ENCODE peak calls at places on chromosomes 2 and 18, in seven cellular contexts. One of them, this sample, is unnamed. For H3K9me3 and H3K79me2, the result is how much of the 10 kb centered on the place peaks cover.

GRCh38 chr2:67289921-67290371 is 107.2 kb upstream of the ETAA1 start:
- DNase-seq in OCI-LY7: no peak
- DNase-seq in astrocyte: peak
- DNase-seq in HepG2: no peak
- DNase-seq in HCT116: no peak
- DNase-seq in DND-41: no peak
- DNase-seq in fibroblast of lung: peak
- DNase-seq in this sample: no peak

GRCh38 chr2:36780231-36780808 is 83.8 kb downstream of the VIT start:
- DNase-seq in DND-41: no peak
- DNase-seq in astrocyte: peak
- DNase-seq in fibroblast of lung: peak
- DNase-seq in OCI-LY7: peak
- DNase-seq in HepG2: peak
- DNase-seq in HCT116: peak
- DNase-seq in this sample: peak

GRCh38 chr18:7177131-7177744 is 53.7 kb upstream of the LRRC30 start:
- DNase-seq in astrocyte: peak
- DNase-seq in HCT116: no peak
- DNase-seq in HepG2: peak
- DNase-seq in fibroblast of lung: peak
- DNase-seq in OCI-LY7: peak
- DNase-seq in DND-41: no peak
- DNase-seq in this sample: peak

GRCh38 chr2:240914645-240915525 is 8.7 kb downstream of the CROCC2 start:
- DNase-seq in astrocyte: no peak
- DNase-seq in HCT116: no peak
- DNase-seq in OCI-LY7: no peak
- DNase-seq in HepG2: no peak
- DNase-seq in DND-41: no peak
- DNase-seq in fibroblast of lung: no peak
- DNase-seq in this sample: no peak

GRCh38 chr2:776038-776437 is 98.8 kb upstream of the TMEM18 start:
- DNase-seq in DND-41: no peak
- DNase-seq in HepG2: no peak
- DNase-seq in fibroblast of lung: no peak
- DNase-seq in OCI-LY7: no peak
- DNase-seq in HCT116: no peak
- DNase-seq in astrocyte: no peak
- DNase-seq in this sample: no peak

GRCh38 chr2:212428685-212429480 is 109.7 kb downstream of the ERBB4 start:
- DNase-seq in DND-41: no peak
- DNase-seq in HCT116: no peak
- DNase-seq in HepG2: no peak
- DNase-seq in OCI-LY7: no peak
- DNase-seq in astrocyte: no peak
- DNase-seq in fibroblast of lung: no peak
- DNase-seq in this sample: no peak

GRCh38 chr2:54048117-54048785 is 67.2 kb upstream of the ACYP2 start:
- DNase-seq in astrocyte: no peak
- DNase-seq in HCT116: no peak
- DNase-seq in OCI-LY7: no peak
- DNase-seq in fibroblast of lung: no peak
- DNase-seq in HepG2: peak
- DNase-seq in DND-41: no peak
- DNase-seq in this sample: no peak

GRCh38 chr2:240244543-240244942 is 104.1 kb upstream of the OTOS start:
- DNase-seq in astrocyte: no peak
- DNase-seq in fibroblast of lung: no peak
- DNase-seq in HCT116: no peak
- DNase-seq in HepG2: no peak
- DNase-seq in OCI-LY7: no peak
- DNase-seq in DND-41: no peak
- DNase-seq in this sample: no peak

GRCh38 chr18:75681538-75682115 is 254.1 kb upstream of the SMIM21 start:
- DNase-seq in astrocyte: no peak
- DNase-seq in OCI-LY7: no peak
- DNase-seq in fibroblast of lung: no peak
- DNase-seq in HepG2: no peak
- DNase-seq in HCT116: no peak
- DNase-seq in DND-41: no peak
- DNase-seq in this sample: no peak

GRCh38 chr2:145284551-145284950 is 764.6 kb upstream of the ZEB2 start:
- DNase-seq in astrocyte: no peak
- DNase-seq in HepG2: no peak
- DNase-seq in HCT116: no peak
- DNase-seq in fibroblast of lung: no peak
- DNase-seq in OCI-LY7: no peak
- DNase-seq in DND-41: no peak
- DNase-seq in this sample: no peak

GRCh38 chr2:143473206-143473605 is 344.0 kb downstream of the ARHGAP15 start:
- DNase-seq in DND-41: no peak
- DNase-seq in fibroblast of lung: peak
- DNase-seq in HepG2: no peak
- DNase-seq in OCI-LY7: no peak
- DNase-seq in astrocyte: peak
- DNase-seq in HCT116: no peak
- DNase-seq in this sample: no peak

GRCh38 chr2:174821628-174822027 is 57.4 kb upstream of the CHRNA1 start:
- DNase-seq in OCI-LY7: no peak
- DNase-seq in fibroblast of lung: no peak
- DNase-seq in astrocyte: no peak
- DNase-seq in DND-41: no peak
- DNase-seq in HCT116: no peak
- DNase-seq in HepG2: no peak
- DNase-seq in this sample: no peak

GRCh38 chr2:23562143-23562542 is 177.2 kb downstream of the KLHL29 start:
- DNase-seq in HepG2: no peak
- DNase-seq in DND-41: no peak
- DNase-seq in fibroblast of lung: no peak
- DNase-seq in OCI-LY7: no peak
- DNase-seq in astrocyte: no peak
- DNase-seq in HCT116: no peak
- DNase-seq in this sample: no peak

GRCh38 chr2:6770006-6770405 is 95.7 kb downstream of the CMPK2 start:
- DNase-seq in HCT116: no peak
- DNase-seq in fibroblast of lung: no peak
- DNase-seq in HepG2: no peak
- DNase-seq in DND-41: no peak
- DNase-seq in astrocyte: no peak
- DNase-seq in OCI-LY7: no peak
- DNase-seq in this sample: no peak

GRCh38 chr2:59761966-59762365 is 791.5 kb downstream of the BCL11A start:
- DNase-seq in HCT116: no peak
- DNase-seq in DND-41: no peak
- DNase-seq in OCI-LY7: no peak
- DNase-seq in astrocyte: no peak
- DNase-seq in HepG2: peak
- DNase-seq in fibroblast of lung: no peak
- DNase-seq in this sample: no peak

GRCh38 chr2:79630060-79630459 is 117.2 kb downstream of the CTNNA2 start:
- DNase-seq in astrocyte: peak
- DNase-seq in DND-41: no peak
- DNase-seq in HepG2: no peak
- DNase-seq in fibroblast of lung: no peak
- DNase-seq in OCI-LY7: no peak
- DNase-seq in HCT116: no peak
- DNase-seq in this sample: no peak

GRCh38 chr2:31327505-31327904 is 87.0 kb downstream of the XDH start:
- DNase-seq in OCI-LY7: no peak
- DNase-seq in DND-41: no peak
- DNase-seq in fibroblast of lung: no peak
- DNase-seq in HCT116: no peak
- DNase-seq in HepG2: no peak
- DNase-seq in astrocyte: no peak
- DNase-seq in this sample: no peak

GRCh38 chr2:230717595-230717994 is 5.0 kb downstream of the CAB39 start:
- DNase-seq in HCT116: no peak
- DNase-seq in fibroblast of lung: no peak
- DNase-seq in DND-41: no peak
- DNase-seq in astrocyte: peak
- DNase-seq in HepG2: no peak
- DNase-seq in OCI-LY7: peak
- DNase-seq in this sample: no peak

GRCh38 chr2:76154981-76155380 is 444.3 kb upstream of the GCFC2 start:
- DNase-seq in fibroblast of lung: no peak
- DNase-seq in DND-41: no peak
- DNase-seq in astrocyte: no peak
- DNase-seq in HCT116: no peak
- DNase-seq in HepG2: no peak
- DNase-seq in OCI-LY7: no peak
- DNase-seq in this sample: no peak

GRCh38 chr2:98422449-98422848 is 22.2 kb upstream of the INPP4A start:
- DNase-seq in HepG2: no peak
- DNase-seq in DND-41: no peak
- DNase-seq in OCI-LY7: no peak
- DNase-seq in HCT116: no peak
- DNase-seq in fibroblast of lung: no peak
- DNase-seq in astrocyte: no peak
- DNase-seq in this sample: no peak

GRCh38 chr2:200306969-200307811 is 697 bp downstream of the SPATS2L start:
- DNase-seq in HepG2: no peak
- DNase-seq in OCI-LY7: peak
- DNase-seq in fibroblast of lung: peak
- DNase-seq in HCT116: no peak
- DNase-seq in astrocyte: no peak
- DNase-seq in DND-41: no peak
- DNase-seq in this sample: peak

GRCh38 chr2:96260404-96261260 is 5.2 kb downstream of the TMEM127 start:
- DNase-seq in OCI-LY7: peak
- DNase-seq in astrocyte: peak
- DNase-seq in HCT116: peak
- DNase-seq in HepG2: peak
- DNase-seq in fibroblast of lung: peak
- DNase-seq in DND-41: peak
- DNase-seq in this sample: peak

GRCh38 chr2:120868366-120868765 is 132.7 kb downstream of the GLI2 start:
- DNase-seq in HepG2: no peak
- DNase-seq in OCI-LY7: no peak
- DNase-seq in DND-41: no peak
- DNase-seq in HCT116: no peak
- DNase-seq in fibroblast of lung: no peak
- DNase-seq in astrocyte: no peak
- DNase-seq in this sample: no peak

GRCh38 chr2:159720676-159721075 is 8.4 kb downstream of the MARCHF7 start:
- DNase-seq in astrocyte: no peak
- DNase-seq in HepG2: no peak
- DNase-seq in DND-41: no peak
- DNase-seq in HCT116: no peak
- DNase-seq in fibroblast of lung: no peak
- DNase-seq in OCI-LY7: no peak
- DNase-seq in this sample: no peak
- H3K9me3 ChIP-seq in astrocyte: under half
- H3K9me3 ChIP-seq in HepG2: under half
- H3K9me3 ChIP-seq in DND-41: under half
- H3K9me3 ChIP-seq in HCT116: under half
- H3K9me3 ChIP-seq in fibroblast of lung: under half
- H3K9me3 ChIP-seq in OCI-LY7: under half
- H3K9me3 ChIP-seq in this sample: under half

DNA sequence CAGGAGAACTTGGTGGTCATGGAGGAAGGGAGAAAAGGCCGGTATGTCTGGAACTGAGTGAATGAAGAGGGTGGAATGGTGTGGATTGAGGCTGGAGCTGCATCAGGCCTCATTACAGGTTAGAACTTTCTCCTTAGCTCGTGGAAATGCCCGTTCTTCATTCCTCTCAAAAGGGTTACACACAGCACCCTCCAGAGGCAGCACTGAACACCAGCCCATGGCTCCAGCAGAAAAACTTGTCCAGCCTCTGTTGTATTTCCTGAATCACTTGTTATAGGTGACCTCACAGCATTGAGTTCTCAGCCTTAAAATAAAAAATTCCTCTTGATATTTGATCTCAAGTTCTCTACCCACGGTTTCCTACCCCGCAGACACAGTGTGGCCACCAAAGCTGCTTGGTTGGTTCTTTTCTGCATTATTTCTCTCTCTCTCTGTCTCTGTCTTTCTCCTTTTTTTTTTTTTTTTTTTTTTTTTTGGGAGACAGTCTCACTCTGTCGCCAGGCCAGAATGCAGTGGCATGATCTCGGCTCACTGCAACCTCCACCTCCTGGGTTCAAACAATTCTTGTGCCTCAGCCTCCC is 89.6 kb downstream of the ITGB1BP1 start:
- DNase-seq in astrocyte: peak
- DNase-seq in fibroblast of lung: peak
- DNase-seq in HCT116: peak
- DNase-seq in DND-41: peak
- DNase-seq in HepG2: peak
- DNase-seq in OCI-LY7: peak
- DNase-seq in this sample: peak
- H3K79me2 ChIP-seq in astrocyte: under half
- H3K79me2 ChIP-seq in fibroblast of lung: under half
- H3K79me2 ChIP-seq in HCT116: under half
- H3K79me2 ChIP-seq in DND-41: under half
- H3K79me2 ChIP-seq in HepG2: under half
- H3K79me2 ChIP-seq in OCI-LY7: under half
- H3K79me2 ChIP-seq in this sample: under half

GRCh38 chr18:46053368-46054095 is 18.5 kb downstream of the PSTPIP2 start:
- DNase-seq in fibroblast of lung: peak
- DNase-seq in DND-41: no peak
- DNase-seq in OCI-LY7: no peak
- DNase-seq in astrocyte: no peak
- DNase-seq in HepG2: no peak
- DNase-seq in HCT116: no peak
- DNase-seq in this sample: no peak

GRCh38 chr18:46050268-46050667 is 21.8 kb downstream of the PSTPIP2 start:
- DNase-seq in HCT116: no peak
- DNase-seq in DND-41: no peak
- DNase-seq in HepG2: no peak
- DNase-seq in OCI-LY7: no peak
- DNase-seq in astrocyte: no peak
- DNase-seq in fibroblast of lung: no peak
- DNase-seq in this sample: no peak

GRCh38 chr18:46051731-46052461 is 20.2 kb downstream of the PSTPIP2 start:
- DNase-seq in HepG2: peak
- DNase-seq in astrocyte: peak
- DNase-seq in fibroblast of lung: peak
- DNase-seq in DND-41: no peak
- DNase-seq in HCT116: no peak
- DNase-seq in OCI-LY7: no peak
- DNase-seq in this sample: no peak

GRCh38 chr18:46055841-46056240 is 16.2 kb downstream of the PSTPIP2 start:
- DNase-seq in OCI-LY7: no peak
- DNase-seq in fibroblast of lung: no peak
- DNase-seq in HCT116: no peak
- DNase-seq in astrocyte: no peak
- DNase-seq in DND-41: no peak
- DNase-seq in HepG2: no peak
- DNase-seq in this sample: peak

GRCh38 chr18:46054956-46055831 is 16.9 kb downstream of the PSTPIP2 start:
- DNase-seq in astrocyte: no peak
- DNase-seq in HCT116: no peak
- DNase-seq in OCI-LY7: no peak
- DNase-seq in DND-41: peak
- DNase-seq in HepG2: no peak
- DNase-seq in fibroblast of lung: no peak
- DNase-seq in this sample: peak
- H3K4me2 ChIP-seq in astrocyte: no peak
- H3K4me2 ChIP-seq in HCT116: no peak
- H3K4me2 ChIP-seq in OCI-LY7: no peak
- H3K4me2 ChIP-seq in DND-41: peak
- H3K4me2 ChIP-seq in HepG2: no peak
- H3K4me2 ChIP-seq in fibroblast of lung: no peak
- H3K4me2 ChIP-seq in this sample: peak

GRCh38 chr2:4502230-4502843 is 799.0 kb downstream of the DCDC2C start:
- DNase-seq in HepG2: no peak
- DNase-seq in DND-41: no peak
- DNase-seq in fibroblast of lung: peak
- DNase-seq in HCT116: no peak
- DNase-seq in astrocyte: no peak
- DNase-seq in OCI-LY7: no peak
- DNase-seq in this sample: no peak
- H3K9me3 ChIP-seq in HepG2: half or more
- H3K9me3 ChIP-seq in DND-41: under half
- H3K9me3 ChIP-seq in fibroblast of lung: under half
- H3K9me3 ChIP-seq in HCT116: under half
- H3K9me3 ChIP-seq in astrocyte: under half
- H3K9me3 ChIP-seq in OCI-LY7: under half
- H3K9me3 ChIP-seq in this sample: under half

This sample was measured in MM.1S.